ENCODE peak calls at places on chromosomes 6 and 20, in seven cellular contexts. L, U, G, Z, J, W and Y are unnamed samples.
A peak's percentile ranks its signal among the peaks of the same experiment; 100 is the strongest.

GRCh38 chr6:18276610-18277009 is 12.3 kb upstream of the DEK start:
- DNase-seq in Z (no peak), J (no peak), G (peak; percentile 45), U (no peak), L (no peak), W (no peak), Y (no peak)

GRCh38 chr20:33531047-33531877 is 41.4 kb downstream of the CBFA2T2 start:
- DNase-seq in U (peak; percentile 48), Z (peak; percentile 42), J (no peak), L (peak; percentile 31), G (peak; percentile 29), W (no peak), Y (peak; percentile 32)

GRCh38 chr20:50366270-50367103 is 143.7 kb upstream of the PTPN1 start:
- DNase-seq in Z (peak; percentile 84), U (peak; percentile 14), J (peak; percentile 52), W (peak; percentile 65), L (no peak), G (no peak), Y (peak; percentile 85)

GRCh38 chr6:68651018-68651985 is 16.2 kb downstream of the ADGRB3 start:
- DNase-seq in Z (peak; percentile 82), U (peak; percentile 5), G (no peak), W (no peak), J (no peak), L (no peak), Y (peak; percentile 26)

GRCh38 chr6:150813993-150814359 is 51.5 kb upstream of the MTHFD1L start:
- DNase-seq in Z (peak; percentile 30), W (peak; percentile 58), L (no peak), U (no peak), J (no peak), G (no peak), Y (no peak)

GRCh38 chr20:50535162-50535561 is 25.0 kb downstream of the PTPN1 start:
- DNase-seq in G (no peak), J (no peak), L (no peak), W (no peak), U (no peak), Z (no peak), Y (no peak)

GRCh38 chr6:126909493-126909892 is 209.0 kb upstream of the RSPO3 start:
- DNase-seq in W (no peak), G (no peak), U (no peak), Z (no peak), L (no peak), J (no peak), Y (no peak)

GRCh38 chr6:31844507-31844906 is 17.0 kb downstream of the HSPA1B start:
- DNase-seq in U (no peak), L (no peak), Z (no peak), W (no peak), J (no peak), G (no peak), Y (no peak)

GRCh38 chr6:125307964-125308615 is 6.3 kb upstream of the HDDC2 start:
- DNase-seq in W (no peak), L (no peak), U (no peak), Z (no peak), J (no peak), G (no peak), Y (no peak)

GRCh38 chr6:21840428-21840827 is 246.9 kb downstream of the SOX4 start:
- DNase-seq in G (no peak), L (no peak), U (no peak), J (no peak), W (no peak), Z (peak; percentile 41), Y (peak; percentile 9)

GRCh38 chr20:38920851-38921250 is 5.4 kb upstream of the FAM83D start:
- DNase-seq in G (no peak), J (no peak), U (no peak), Z (no peak), W (no peak), L (no peak), Y (no peak)

GRCh38 chr20:37295001-37295400 is 5.5 kb downstream of the MANBAL start:
- DNase-seq in W (peak; percentile 94), Z (peak; percentile 97), U (peak; percentile 97), G (no peak), J (no peak), L (no peak), Y (peak; percentile 96)

GRCh38 chr20:58179432-58180099 is 48.9 kb downstream of the ANKRD60 start:
- DNase-seq in J (no peak), U (peak; percentile 15), G (peak; percentile 78), Z (peak; percentile 40), W (peak; percentile 48), L (peak; percentile 86), Y (peak; percentile 27)

GRCh38 chr6:123030292-123030691 is 34.3 kb downstream of the CLVS2 start:
- DNase-seq in G (no peak), W (peak; percentile 3), L (no peak), U (no peak), Z (peak; percentile 2), J (no peak), Y (peak; percentile 1)

GRCh38 chr6:142421285-142422202 is 119.7 kb downstream of the ADGRG6 start:
- DNase-seq in G (no peak), J (no peak), W (no peak), Z (no peak), U (peak; percentile 48), L (no peak), Y (no peak)

GRCh38 chr20:14888172-14888571 is 550.8 kb upstream of the FLRT3 start:
- DNase-seq in U (no peak), W (no peak), G (no peak), L (no peak), J (no peak), Z (no peak), Y (no peak)

GRCh38 chr6:33622456-33623431 is 1.6 kb downstream of the ITPR3 start:
- DNase-seq in W (no peak), L (no peak), J (no peak), U (no peak), G (no peak), Z (peak; percentile 39), Y (peak; percentile 53)

GRCh38 chr20:37323985-37324384 is 22.0 kb upstream of the SRC start:
- DNase-seq in U (peak; percentile 93), G (no peak), Z (peak; percentile 72), L (no peak), W (no peak), J (no peak), Y (peak; percentile 77)

GRCh38 chr6:33373950-33374349 is 17.7 kb upstream of the KIFC1 start:
- DNase-seq in U (no peak), W (no peak), J (no peak), Z (no peak), L (no peak), G (no peak), Y (no peak)

DNA sequence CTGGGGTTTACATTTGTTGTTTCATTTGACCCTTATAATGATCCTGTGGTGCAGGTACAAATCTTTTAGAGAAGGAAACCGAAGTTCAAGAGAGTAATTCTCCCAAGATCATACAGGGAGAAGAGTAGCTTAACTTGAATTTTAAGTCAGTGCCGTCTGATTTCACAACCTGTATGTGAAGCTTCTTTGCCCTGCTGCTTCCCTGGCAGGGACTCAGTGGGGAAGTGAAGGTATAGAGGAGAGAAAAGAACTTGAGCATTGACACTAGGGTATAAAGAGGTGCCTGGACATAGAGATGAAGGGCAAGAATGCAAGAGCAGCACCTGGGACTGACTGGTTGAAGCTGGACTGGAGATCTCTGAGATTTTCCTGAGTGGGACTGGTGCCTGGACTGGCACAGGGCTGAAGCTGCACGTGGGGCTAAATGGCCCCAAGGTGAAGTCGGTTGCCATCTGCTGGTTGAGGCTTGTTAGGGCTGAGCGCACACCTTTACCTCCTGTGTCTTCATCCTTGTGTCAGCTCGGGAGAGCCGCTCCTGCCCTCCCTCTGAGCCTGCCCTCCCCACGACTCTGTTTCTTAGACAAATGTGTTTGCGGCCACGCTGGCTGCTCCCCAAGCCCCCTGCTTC is 41.8 kb downstream of the FARS2 start:
- DNase-seq in U (no peak), L (peak; percentile 29), W (peak; percentile 52), G (peak; percentile 53), Z (peak; percentile 61), J (peak; percentile 61), Y (no peak)
- TF ChIP-seq CTCF in U (peak; percentile 33), L (peak; percentile 38), W (peak; percentile 21), G (peak; percentile 55), Z (peak; percentile 75), J (peak; percentile 18), Y (no peak)

GRCh38 chr6:148720371-148720770 is 26.5 kb upstream of the UST start:
- DNase-seq in Z (no peak), J (no peak), L (no peak), W (no peak), G (no peak), U (peak; percentile 46), Y (peak; percentile 29)
- TF ChIP-seq CTCF in Z (no peak), J (no peak), L (no peak), W (no peak), G (no peak), U (no peak), Y (no peak)

GRCh38 chr20:25696384-25697131 is at the start of gene ZNF337:
- DNase-seq in G (peak; percentile 97), L (peak; percentile 97), Z (peak; percentile 96), J (peak; percentile 91), U (peak; percentile 92), W (peak; percentile 97), Y (peak; percentile 96)
- TF ChIP-seq CTCF in G (peak; percentile 35), L (no peak), Z (peak; percentile 25), J (no peak), U (peak; percentile 10), W (no peak), Y (peak; percentile 16)

GRCh38 chr6:13384506-13384905 is 56.2 kb upstream of the TBC1D7 start:
- DNase-seq in W (no peak), Z (no peak), U (no peak), J (no peak), G (no peak), L (no peak), Y (no peak)

GRCh38 chr6:13378669-13379590 is 50.6 kb upstream of the TBC1D7 start:
- DNase-seq in L (no peak), U (no peak), J (no peak), W (no peak), G (no peak), Z (no peak), Y (no peak)

GRCh38 chr6:13380761-13381160 is 52.4 kb upstream of the TBC1D7 start:
- DNase-seq in J (no peak), W (no peak), Z (no peak), L (no peak), U (no peak), G (no peak), Y (no peak)

GRCh38 chr6:13384966-13385365 is 56.6 kb upstream of the TBC1D7 start:
- DNase-seq in G (no peak), J (no peak), U (no peak), Z (no peak), L (no peak), W (no peak), Y (no peak)

DNA sequence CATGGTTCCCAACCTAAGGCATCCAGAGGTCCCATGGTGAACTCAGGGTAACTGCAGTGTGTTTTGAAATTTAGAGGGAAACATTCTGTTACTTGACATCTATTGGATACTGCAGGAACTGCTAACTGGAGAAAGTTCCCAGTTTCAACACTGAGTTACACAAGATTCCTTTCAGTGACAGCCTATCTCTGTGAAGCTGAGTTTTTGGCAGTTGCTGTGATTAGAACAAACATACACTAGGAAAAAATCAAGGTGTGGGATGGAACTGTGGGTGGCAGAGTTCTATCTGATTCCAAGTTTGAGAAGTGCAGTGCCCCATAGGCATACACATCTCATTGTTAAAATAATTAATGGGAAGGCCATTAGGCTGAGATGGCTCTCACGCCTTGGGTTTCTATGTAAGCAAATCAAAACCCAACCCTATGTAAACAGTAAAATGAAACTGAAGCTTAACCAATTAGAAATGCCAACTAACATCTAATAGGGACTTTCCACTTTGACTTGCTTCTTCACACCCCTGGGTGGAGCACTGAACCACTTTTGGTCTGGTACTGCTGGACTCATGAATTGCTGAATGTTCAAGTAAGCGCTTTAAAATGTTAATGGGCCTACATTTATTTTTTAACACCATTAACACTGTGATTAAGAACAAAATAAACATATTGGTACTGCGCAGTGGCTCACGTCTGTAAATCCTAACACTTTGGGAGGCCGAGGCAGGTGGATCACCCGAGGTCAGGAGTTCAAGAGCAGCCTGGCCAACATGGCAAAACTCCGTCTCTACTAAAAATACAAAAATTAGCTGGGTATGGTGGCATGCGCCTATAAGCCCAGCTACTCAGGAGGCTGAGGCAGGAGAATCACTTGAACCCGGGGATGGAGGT is 55.2 kb upstream of the TBC1D7 start:
- DNase-seq in G (no peak), L (no peak), W (peak; percentile 29), U (peak; percentile 43), J (no peak), Z (peak; percentile 67), Y (no peak)
- TF ChIP-seq CTCF in G (no peak), L (peak; percentile 9), W (no peak), U (peak; percentile 44), J (peak; percentile 6), Z (peak; percentile 43), Y (peak; percentile 14)